ENCODE peak calls at places on chromosomes 5 and 9, in seven cellular contexts. One of them, this sample, is unnamed.

GRCh38 chr9:4011062-4011461 is 288.8 kb downstream of the GLIS3 start:
- DNase-seq in uterus: no peak
- DNase-seq in choroid plexus epithelial cell: no peak
- DNase-seq in fibroblast of the aortic adventitia: no peak
- DNase-seq in mucosa of descending colon: no peak
- DNase-seq in mammary epithelial cell: peak
- DNase-seq in epithelial cell of esophagus: peak
- DNase-seq in this sample: no peak

GRCh38 chr9:124349267-124349666 is 66.0 kb downstream of the PSMB7 start:
- DNase-seq in uterus: no peak
- DNase-seq in choroid plexus epithelial cell: no peak
- DNase-seq in fibroblast of the aortic adventitia: no peak
- DNase-seq in mucosa of descending colon: no peak
- DNase-seq in mammary epithelial cell: no peak
- DNase-seq in epithelial cell of esophagus: no peak
- DNase-seq in this sample: peak

GRCh38 chr5:178474562-178475184 is 115.5 kb downstream of the COL23A1 start:
- DNase-seq in uterus: no peak
- DNase-seq in choroid plexus epithelial cell: peak
- DNase-seq in fibroblast of the aortic adventitia: no peak
- DNase-seq in mucosa of descending colon: no peak
- DNase-seq in mammary epithelial cell: no peak
- DNase-seq in epithelial cell of esophagus: no peak
- DNase-seq in this sample: no peak

GRCh38 chr9:137305060-137305787 is 3.2 kb upstream of the NRARP start:
- DNase-seq in uterus: peak
- DNase-seq in choroid plexus epithelial cell: peak
- DNase-seq in fibroblast of the aortic adventitia: no peak
- DNase-seq in mucosa of descending colon: peak
- DNase-seq in mammary epithelial cell: peak
- DNase-seq in epithelial cell of esophagus: peak
- DNase-seq in this sample: peak

GRCh38 chr9:111621895-111622480 is 9.1 kb upstream of the DNAJC25 start:
- DNase-seq in uterus: peak
- DNase-seq in choroid plexus epithelial cell: peak
- DNase-seq in fibroblast of the aortic adventitia: peak
- DNase-seq in mucosa of descending colon: peak
- DNase-seq in mammary epithelial cell: peak
- DNase-seq in epithelial cell of esophagus: peak
- DNase-seq in this sample: peak

GRCh38 chr9:7376838-7377237 is 422.7 kb downstream of the DMAC1 start:
- DNase-seq in uterus: no peak
- DNase-seq in choroid plexus epithelial cell: peak
- DNase-seq in fibroblast of the aortic adventitia: no peak
- DNase-seq in mucosa of descending colon: no peak
- DNase-seq in mammary epithelial cell: no peak
- DNase-seq in epithelial cell of esophagus: no peak
- DNase-seq in this sample: no peak

GRCh38 chr9:14538529-14538928 is 154.7 kb downstream of the ZDHHC21 start:
- DNase-seq in uterus: no peak
- DNase-seq in choroid plexus epithelial cell: no peak
- DNase-seq in fibroblast of the aortic adventitia: no peak
- DNase-seq in mucosa of descending colon: no peak
- DNase-seq in mammary epithelial cell: no peak
- DNase-seq in epithelial cell of esophagus: no peak
- DNase-seq in this sample: no peak

GRCh38 chr5:7678057-7678456 is 172.9 kb downstream of the CFAP90 start:
- DNase-seq in uterus: no peak
- DNase-seq in choroid plexus epithelial cell: no peak
- DNase-seq in fibroblast of the aortic adventitia: no peak
- DNase-seq in mucosa of descending colon: peak
- DNase-seq in mammary epithelial cell: no peak
- DNase-seq in epithelial cell of esophagus: no peak
- DNase-seq in this sample: no peak

GRCh38 chr9:130327070-130327780 is 61.7 kb downstream of the HMCN2 start:
- DNase-seq in uterus: no peak
- DNase-seq in choroid plexus epithelial cell: no peak
- DNase-seq in fibroblast of the aortic adventitia: no peak
- DNase-seq in mucosa of descending colon: no peak
- DNase-seq in mammary epithelial cell: no peak
- DNase-seq in epithelial cell of esophagus: no peak
- DNase-seq in this sample: no peak

GRCh38 chr9:97980918-97981827 is 2.0 kb upstream of the ANP32B start:
- DNase-seq in uterus: peak
- DNase-seq in choroid plexus epithelial cell: no peak
- DNase-seq in fibroblast of the aortic adventitia: peak
- DNase-seq in mucosa of descending colon: peak
- DNase-seq in mammary epithelial cell: peak
- DNase-seq in epithelial cell of esophagus: peak
- DNase-seq in this sample: no peak

GRCh38 chr9:35912791-35913400 is 3.6 kb downstream of the SPAAR start:
- DNase-seq in uterus: no peak
- DNase-seq in choroid plexus epithelial cell: no peak
- DNase-seq in fibroblast of the aortic adventitia: no peak
- DNase-seq in mucosa of descending colon: no peak
- DNase-seq in mammary epithelial cell: no peak
- DNase-seq in epithelial cell of esophagus: no peak
- DNase-seq in this sample: no peak

GRCh38 chr9:35911690-35912089 is 2.4 kb downstream of the SPAAR start:
- DNase-seq in uterus: no peak
- DNase-seq in choroid plexus epithelial cell: no peak
- DNase-seq in fibroblast of the aortic adventitia: no peak
- DNase-seq in mucosa of descending colon: no peak
- DNase-seq in mammary epithelial cell: no peak
- DNase-seq in epithelial cell of esophagus: no peak
- DNase-seq in this sample: no peak

GRCh38 chr9:35909687-35910612 is 660 bp downstream of the SPAAR start:
- DNase-seq in uterus: no peak
- DNase-seq in choroid plexus epithelial cell: no peak
- DNase-seq in fibroblast of the aortic adventitia: no peak
- DNase-seq in mucosa of descending colon: no peak
- DNase-seq in mammary epithelial cell: no peak
- DNase-seq in epithelial cell of esophagus: no peak
- DNase-seq in this sample: no peak

GRCh38 chr9:35909274-35909673 is at the start of gene SPAAR:
- DNase-seq in uterus: no peak
- DNase-seq in choroid plexus epithelial cell: no peak
- DNase-seq in fibroblast of the aortic adventitia: no peak
- DNase-seq in mucosa of descending colon: no peak
- DNase-seq in mammary epithelial cell: no peak
- DNase-seq in epithelial cell of esophagus: no peak
- DNase-seq in this sample: no peak

GRCh38 chr9:35910613-35911488 is 1.6 kb downstream of the SPAAR start:
- DNase-seq in uterus: no peak
- DNase-seq in choroid plexus epithelial cell: peak
- DNase-seq in fibroblast of the aortic adventitia: peak
- DNase-seq in mucosa of descending colon: peak
- DNase-seq in mammary epithelial cell: peak
- DNase-seq in epithelial cell of esophagus: peak
- DNase-seq in this sample: peak
- H3K4me3 ChIP-seq in uterus: no peak
- H3K4me3 ChIP-seq in choroid plexus epithelial cell: no peak
- H3K4me3 ChIP-seq in fibroblast of the aortic adventitia: no peak
- H3K4me3 ChIP-seq in mucosa of descending colon: no peak
- H3K4me3 ChIP-seq in mammary epithelial cell: no peak
- H3K4me3 ChIP-seq in epithelial cell of esophagus: no peak
- H3K4me3 ChIP-seq in this sample: no peak

GRCh38 chr5:140869555-140869886 is 764 bp downstream of the PCDHA11 start:
- DNase-seq in uterus: no peak
- DNase-seq in choroid plexus epithelial cell: no peak
- DNase-seq in fibroblast of the aortic adventitia: no peak
- DNase-seq in mucosa of descending colon: no peak
- DNase-seq in mammary epithelial cell: no peak
- DNase-seq in epithelial cell of esophagus: no peak
- DNase-seq in this sample: no peak
- TF ChIP-seq CTCF in uterus: no peak
- TF ChIP-seq CTCF in choroid plexus epithelial cell: no peak
- TF ChIP-seq CTCF in fibroblast of the aortic adventitia: no peak
- TF ChIP-seq CTCF in mucosa of descending colon: no peak
- TF ChIP-seq CTCF in mammary epithelial cell: no peak
- TF ChIP-seq CTCF in epithelial cell of esophagus: no peak
- TF ChIP-seq CTCF in this sample: no peak

GRCh38 chr9:125410522-125410894 is 148.9 kb downstream of the GAPVD1 start:
- DNase-seq in uterus: no peak
- DNase-seq in choroid plexus epithelial cell: no peak
- DNase-seq in fibroblast of the aortic adventitia: no peak
- DNase-seq in mucosa of descending colon: no peak
- DNase-seq in mammary epithelial cell: no peak
- DNase-seq in epithelial cell of esophagus: no peak
- DNase-seq in this sample: no peak

GRCh38 chr9:125411171-125411756 is 149.6 kb downstream of the GAPVD1 start:
- DNase-seq in uterus: no peak
- DNase-seq in choroid plexus epithelial cell: no peak
- DNase-seq in fibroblast of the aortic adventitia: no peak
- DNase-seq in mucosa of descending colon: no peak
- DNase-seq in mammary epithelial cell: no peak
- DNase-seq in epithelial cell of esophagus: no peak
- DNase-seq in this sample: no peak

GRCh38 chr9:125409217-125409636 is 147.6 kb downstream of the GAPVD1 start:
- DNase-seq in uterus: no peak
- DNase-seq in choroid plexus epithelial cell: no peak
- DNase-seq in fibroblast of the aortic adventitia: no peak
- DNase-seq in mucosa of descending colon: no peak
- DNase-seq in mammary epithelial cell: no peak
- DNase-seq in epithelial cell of esophagus: peak
- DNase-seq in this sample: peak

GRCh38 chr9:125407974-125408900 is 146.6 kb downstream of the GAPVD1 start:
- DNase-seq in uterus: peak
- DNase-seq in choroid plexus epithelial cell: peak
- DNase-seq in fibroblast of the aortic adventitia: peak
- DNase-seq in mucosa of descending colon: peak
- DNase-seq in mammary epithelial cell: peak
- DNase-seq in epithelial cell of esophagus: peak
- DNase-seq in this sample: peak

GRCh38 chr9:125409637-125410521 is 148.3 kb downstream of the GAPVD1 start:
- DNase-seq in uterus: peak
- DNase-seq in choroid plexus epithelial cell: peak
- DNase-seq in fibroblast of the aortic adventitia: no peak
- DNase-seq in mucosa of descending colon: no peak
- DNase-seq in mammary epithelial cell: no peak
- DNase-seq in epithelial cell of esophagus: peak
- DNase-seq in this sample: peak
- H3K4me3 ChIP-seq in uterus: no peak
- H3K4me3 ChIP-seq in choroid plexus epithelial cell: no peak
- H3K4me3 ChIP-seq in fibroblast of the aortic adventitia: no peak
- H3K4me3 ChIP-seq in mucosa of descending colon: no peak
- H3K4me3 ChIP-seq in mammary epithelial cell: no peak
- H3K4me3 ChIP-seq in epithelial cell of esophagus: peak
- H3K4me3 ChIP-seq in this sample: no peak

GRCh38 chr5:43661102-43661501 is 58.1 kb downstream of the NNT start:
- DNase-seq in uterus: no peak
- DNase-seq in choroid plexus epithelial cell: peak
- DNase-seq in fibroblast of the aortic adventitia: peak
- DNase-seq in mucosa of descending colon: peak
- DNase-seq in mammary epithelial cell: peak
- DNase-seq in epithelial cell of esophagus: peak
- DNase-seq in this sample: peak
- TF ChIP-seq CTCF in uterus: peak
- TF ChIP-seq CTCF in choroid plexus epithelial cell: peak
- TF ChIP-seq CTCF in fibroblast of the aortic adventitia: peak
- TF ChIP-seq CTCF in mucosa of descending colon: no peak
- TF ChIP-seq CTCF in mammary epithelial cell: peak
- TF ChIP-seq CTCF in epithelial cell of esophagus: peak
- TF ChIP-seq CTCF in this sample: peak

GRCh38 chr9:93486269-93486668 is 32.9 kb upstream of the FAM120AOS start:
- DNase-seq in uterus: no peak
- DNase-seq in choroid plexus epithelial cell: peak
- DNase-seq in fibroblast of the aortic adventitia: peak
- DNase-seq in mucosa of descending colon: no peak
- DNase-seq in mammary epithelial cell: no peak
- DNase-seq in epithelial cell of esophagus: no peak
- DNase-seq in this sample: no peak

GRCh38 chr9:93491593-93492232 is 38.3 kb upstream of the FAM120AOS start:
- DNase-seq in uterus: no peak
- DNase-seq in choroid plexus epithelial cell: peak
- DNase-seq in fibroblast of the aortic adventitia: no peak
- DNase-seq in mucosa of descending colon: no peak
- DNase-seq in mammary epithelial cell: no peak
- DNase-seq in epithelial cell of esophagus: no peak
- DNase-seq in this sample: no peak

GRCh38 chr9:93483497-93483896 is 30.1 kb upstream of the FAM120AOS start:
- DNase-seq in uterus: no peak
- DNase-seq in choroid plexus epithelial cell: no peak
- DNase-seq in fibroblast of the aortic adventitia: no peak
- DNase-seq in mucosa of descending colon: no peak
- DNase-seq in mammary epithelial cell: no peak
- DNase-seq in epithelial cell of esophagus: no peak
- DNase-seq in this sample: no peak

GRCh38 chr9:93492327-93492726 is 38.9 kb upstream of the FAM120AOS start:
- DNase-seq in uterus: no peak
- DNase-seq in choroid plexus epithelial cell: no peak
- DNase-seq in fibroblast of the aortic adventitia: no peak
- DNase-seq in mucosa of descending colon: no peak
- DNase-seq in mammary epithelial cell: no peak
- DNase-seq in epithelial cell of esophagus: no peak
- DNase-seq in this sample: no peak

DNA sequence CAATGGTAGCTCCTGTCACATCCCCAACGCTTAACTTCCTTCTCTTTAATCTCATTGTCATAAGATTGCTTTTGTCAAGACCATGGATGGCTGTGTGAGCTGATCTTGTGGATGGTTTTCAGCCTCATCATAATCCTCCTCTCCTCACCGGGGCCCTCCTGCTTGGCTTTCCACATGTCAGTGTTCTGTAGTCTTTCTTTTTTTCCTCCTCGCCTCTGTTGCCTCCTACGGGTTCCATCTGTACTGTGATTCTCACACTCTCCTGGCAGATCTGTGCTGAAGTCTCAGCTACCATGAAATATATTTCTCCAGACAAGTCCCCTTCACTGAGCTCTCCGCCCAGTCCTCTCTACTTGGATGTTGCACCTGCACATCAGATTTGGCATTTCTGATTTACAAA is 34.9 kb upstream of the FAM120AOS start:
- DNase-seq in uterus: no peak
- DNase-seq in choroid plexus epithelial cell: no peak
- DNase-seq in fibroblast of the aortic adventitia: no peak
- DNase-seq in mucosa of descending colon: no peak
- DNase-seq in mammary epithelial cell: no peak
- DNase-seq in epithelial cell of esophagus: no peak
- DNase-seq in this sample: no peak
- H3K4me3 ChIP-seq in uterus: no peak
- H3K4me3 ChIP-seq in choroid plexus epithelial cell: no peak
- H3K4me3 ChIP-seq in fibroblast of the aortic adventitia: no peak
- H3K4me3 ChIP-seq in mucosa of descending colon: no peak
- H3K4me3 ChIP-seq in mammary epithelial cell: no peak
- H3K4me3 ChIP-seq in epithelial cell of esophagus: no peak
- H3K4me3 ChIP-seq in this sample: no peak

GRCh38 chr9:38706493-38706892 is 13.4 kb downstream of the FAM240B start:
- DNase-seq in uterus: no peak
- DNase-seq in choroid plexus epithelial cell: no peak
- DNase-seq in fibroblast of the aortic adventitia: no peak
- DNase-seq in mucosa of descending colon: no peak
- DNase-seq in mammary epithelial cell: no peak
- DNase-seq in epithelial cell of esophagus: no peak
- DNase-seq in this sample: no peak
- TF ChIP-seq CTCF in uterus: no peak
- TF ChIP-seq CTCF in choroid plexus epithelial cell: no peak
- TF ChIP-seq CTCF in fibroblast of the aortic adventitia: no peak
- TF ChIP-seq CTCF in mucosa of descending colon: no peak
- TF ChIP-seq CTCF in mammary epithelial cell: no peak
- TF ChIP-seq CTCF in epithelial cell of esophagus: no peak
- TF ChIP-seq CTCF in this sample: no peak

GRCh38 chr9:18548456-18548855 is 74.5 kb downstream of the ADAMTSL1 start:
- DNase-seq in uterus: no peak
- DNase-seq in choroid plexus epithelial cell: no peak
- DNase-seq in fibroblast of the aortic adventitia: no peak
- DNase-seq in mucosa of descending colon: no peak
- DNase-seq in mammary epithelial cell: no peak
- DNase-seq in epithelial cell of esophagus: no peak
- DNase-seq in this sample: no peak
- H3K4me3 ChIP-seq in uterus: no peak
- H3K4me3 ChIP-seq in choroid plexus epithelial cell: no peak
- H3K4me3 ChIP-seq in fibroblast of the aortic adventitia: no peak
- H3K4me3 ChIP-seq in mucosa of descending colon: no peak
- H3K4me3 ChIP-seq in mammary epithelial cell: no peak
- H3K4me3 ChIP-seq in epithelial cell of esophagus: no peak
- H3K4me3 ChIP-seq in this sample: no peak

This sample was measured in GM12865.